ENCODE peak calls at places on chromosome 5, in ten cellular contexts. One of them, this sample, is unnamed.
A peak's percentile ranks its signal among the peaks of the same experiment; 100 is the strongest.

GRCh38 chr5:142782976-142783539 is 12.9 kb downstream of the ARHGAP26 start:
- DNase-seq in osteoblast: no peak
- DNase-seq in hepatocyte: no peak
- DNase-seq in psoas muscle: peak; percentile 69
- DNase-seq in adrenal gland: peak; percentile 29
- DNase-seq in epithelial cell of esophagus: no peak
- DNase-seq in neural progenitor cell: no peak
- DNase-seq in Caco-2: no peak
- DNase-seq in GM06990: no peak
- DNase-seq in Calu3: no peak
- DNase-seq in this sample: no peak

GRCh38 chr5:99122976-99123375 is 194.2 kb upstream of the CHD1 start:
- DNase-seq in GM06990: no peak
- DNase-seq in Calu3: no peak
- DNase-seq in Caco-2: no peak
- DNase-seq in adrenal gland: no peak
- DNase-seq in neural progenitor cell: no peak
- DNase-seq in epithelial cell of esophagus: peak; percentile 50
- DNase-seq in hepatocyte: no peak
- DNase-seq in osteoblast: no peak
- DNase-seq in psoas muscle: no peak
- DNase-seq in this sample: peak; percentile 47

GRCh38 chr5:14298126-14298847 is 155.1 kb downstream of the TRIO start:
- DNase-seq in neural progenitor cell: no peak
- DNase-seq in psoas muscle: no peak
- DNase-seq in Calu3: no peak
- DNase-seq in Caco-2: no peak
- DNase-seq in hepatocyte: no peak
- DNase-seq in adrenal gland: no peak
- DNase-seq in GM06990: no peak
- DNase-seq in osteoblast: no peak
- DNase-seq in epithelial cell of esophagus: peak; percentile 72
- DNase-seq in this sample: peak; percentile 70

GRCh38 chr5:30981576-30981975 is 211.9 kb upstream of the CDH6 start:
- DNase-seq in neural progenitor cell: no peak
- DNase-seq in Caco-2: no peak
- DNase-seq in hepatocyte: no peak
- DNase-seq in psoas muscle: no peak
- DNase-seq in adrenal gland: no peak
- DNase-seq in Calu3: no peak
- DNase-seq in epithelial cell of esophagus: no peak
- DNase-seq in GM06990: no peak
- DNase-seq in osteoblast: no peak
- DNase-seq in this sample: no peak

GRCh38 chr5:69030663-69031062 is 63.2 kb upstream of the SLC30A5 start:
- DNase-seq in psoas muscle: no peak
- DNase-seq in hepatocyte: no peak
- DNase-seq in neural progenitor cell: no peak
- DNase-seq in GM06990: no peak
- DNase-seq in adrenal gland: no peak
- DNase-seq in Calu3: no peak
- DNase-seq in epithelial cell of esophagus: no peak
- DNase-seq in osteoblast: no peak
- DNase-seq in Caco-2: no peak
- DNase-seq in this sample: no peak

GRCh38 chr5:67404261-67405100 is 207.9 kb upstream of the CD180 start:
- DNase-seq in hepatocyte: peak; percentile 53
- DNase-seq in psoas muscle: no peak
- DNase-seq in Calu3: no peak
- DNase-seq in osteoblast: peak; percentile 87
- DNase-seq in GM06990: no peak
- DNase-seq in adrenal gland: no peak
- DNase-seq in Caco-2: no peak
- DNase-seq in neural progenitor cell: no peak
- DNase-seq in epithelial cell of esophagus: peak; percentile 84
- DNase-seq in this sample: peak; percentile 89

GRCh38 chr5:34804913-34805312 is 34.1 kb upstream of the TTC23L start:
- DNase-seq in adrenal gland: no peak
- DNase-seq in Caco-2: no peak
- DNase-seq in psoas muscle: no peak
- DNase-seq in osteoblast: no peak
- DNase-seq in neural progenitor cell: no peak
- DNase-seq in hepatocyte: no peak
- DNase-seq in GM06990: no peak
- DNase-seq in Calu3: no peak
- DNase-seq in epithelial cell of esophagus: peak; percentile 14
- DNase-seq in this sample: no peak

GRCh38 chr5:142426676-142427364 is 102.0 kb upstream of the SPRY4 start:
- DNase-seq in epithelial cell of esophagus: no peak
- DNase-seq in osteoblast: peak; percentile 53
- DNase-seq in hepatocyte: no peak
- DNase-seq in Caco-2: no peak
- DNase-seq in psoas muscle: no peak
- DNase-seq in Calu3: no peak
- DNase-seq in neural progenitor cell: no peak
- DNase-seq in adrenal gland: no peak
- DNase-seq in GM06990: no peak
- DNase-seq in this sample: no peak

DNA sequence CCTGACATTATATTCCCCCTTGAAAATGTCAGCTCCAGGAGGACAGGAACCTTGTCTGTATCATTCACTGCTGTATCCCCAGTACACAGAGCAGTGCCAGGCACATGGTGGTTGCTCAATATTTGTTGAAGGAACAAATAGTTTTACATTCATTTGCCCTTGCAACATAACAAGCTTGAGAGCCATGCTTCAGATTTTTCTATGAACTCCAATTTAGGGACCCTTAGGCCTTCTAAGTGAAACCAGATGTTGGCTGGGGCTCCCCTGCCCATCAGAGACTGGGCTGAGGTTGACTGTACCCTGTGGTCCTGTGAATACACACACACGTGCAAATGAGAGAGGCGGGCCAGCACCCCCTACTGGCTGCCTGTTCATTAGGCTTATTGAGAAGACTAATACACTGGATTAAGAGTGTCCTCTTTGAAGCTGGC is 214.9 kb upstream of the WWC1 start:
- DNase-seq in psoas muscle: peak; percentile 56
- DNase-seq in hepatocyte: peak; percentile 56
- DNase-seq in epithelial cell of esophagus: peak; percentile 17
- DNase-seq in GM06990: no peak
- DNase-seq in Caco-2: no peak
- DNase-seq in Calu3: peak; percentile 57
- DNase-seq in neural progenitor cell: peak; percentile 73
- DNase-seq in adrenal gland: peak; percentile 36
- DNase-seq in osteoblast: no peak
- DNase-seq in this sample: no peak
- TF ChIP-seq CTCF in psoas muscle: no peak
- TF ChIP-seq CTCF in hepatocyte: peak; percentile 49
- TF ChIP-seq CTCF in epithelial cell of esophagus: no peak
- TF ChIP-seq CTCF in GM06990: peak; percentile 60
- TF ChIP-seq CTCF in Caco-2: peak; percentile 55
- TF ChIP-seq CTCF in Calu3: peak; percentile 71
- TF ChIP-seq CTCF in neural progenitor cell: peak; percentile 69
- TF ChIP-seq CTCF in adrenal gland: peak; percentile 16
- TF ChIP-seq CTCF in osteoblast: peak; percentile 69
- TF ChIP-seq CTCF in this sample: peak; percentile 30

GRCh38 chr5:37725185-37725584 is 114.7 kb downstream of the GDNF start:
- DNase-seq in adrenal gland: no peak
- DNase-seq in GM06990: no peak
- DNase-seq in epithelial cell of esophagus: no peak
- DNase-seq in osteoblast: no peak
- DNase-seq in Caco-2: no peak
- DNase-seq in neural progenitor cell: no peak
- DNase-seq in Calu3: no peak
- DNase-seq in psoas muscle: no peak
- DNase-seq in hepatocyte: no peak
- DNase-seq in this sample: no peak

GRCh38 chr5:37721447-37721871 is 118.4 kb downstream of the GDNF start:
- DNase-seq in adrenal gland: no peak
- DNase-seq in hepatocyte: no peak
- DNase-seq in neural progenitor cell: no peak
- DNase-seq in Calu3: no peak
- DNase-seq in Caco-2: no peak
- DNase-seq in psoas muscle: no peak
- DNase-seq in GM06990: peak; percentile 43
- DNase-seq in epithelial cell of esophagus: no peak
- DNase-seq in osteoblast: no peak
- DNase-seq in this sample: no peak

GRCh38 chr5:37724395-37725125 is 115.3 kb downstream of the GDNF start:
- DNase-seq in GM06990: no peak
- DNase-seq in epithelial cell of esophagus: no peak
- DNase-seq in psoas muscle: no peak
- DNase-seq in Calu3: no peak
- DNase-seq in neural progenitor cell: no peak
- DNase-seq in Caco-2: no peak
- DNase-seq in adrenal gland: no peak
- DNase-seq in hepatocyte: no peak
- DNase-seq in osteoblast: no peak
- DNase-seq in this sample: no peak

GRCh38 chr5:37722236-37723146 is 117.3 kb downstream of the GDNF start:
- DNase-seq in psoas muscle: no peak
- DNase-seq in epithelial cell of esophagus: peak; percentile 67
- DNase-seq in adrenal gland: no peak
- DNase-seq in Caco-2: no peak
- DNase-seq in Calu3: no peak
- DNase-seq in hepatocyte: peak; percentile 16
- DNase-seq in osteoblast: no peak
- DNase-seq in GM06990: peak; percentile 53
- DNase-seq in neural progenitor cell: no peak
- DNase-seq in this sample: peak; percentile 74

DNA sequence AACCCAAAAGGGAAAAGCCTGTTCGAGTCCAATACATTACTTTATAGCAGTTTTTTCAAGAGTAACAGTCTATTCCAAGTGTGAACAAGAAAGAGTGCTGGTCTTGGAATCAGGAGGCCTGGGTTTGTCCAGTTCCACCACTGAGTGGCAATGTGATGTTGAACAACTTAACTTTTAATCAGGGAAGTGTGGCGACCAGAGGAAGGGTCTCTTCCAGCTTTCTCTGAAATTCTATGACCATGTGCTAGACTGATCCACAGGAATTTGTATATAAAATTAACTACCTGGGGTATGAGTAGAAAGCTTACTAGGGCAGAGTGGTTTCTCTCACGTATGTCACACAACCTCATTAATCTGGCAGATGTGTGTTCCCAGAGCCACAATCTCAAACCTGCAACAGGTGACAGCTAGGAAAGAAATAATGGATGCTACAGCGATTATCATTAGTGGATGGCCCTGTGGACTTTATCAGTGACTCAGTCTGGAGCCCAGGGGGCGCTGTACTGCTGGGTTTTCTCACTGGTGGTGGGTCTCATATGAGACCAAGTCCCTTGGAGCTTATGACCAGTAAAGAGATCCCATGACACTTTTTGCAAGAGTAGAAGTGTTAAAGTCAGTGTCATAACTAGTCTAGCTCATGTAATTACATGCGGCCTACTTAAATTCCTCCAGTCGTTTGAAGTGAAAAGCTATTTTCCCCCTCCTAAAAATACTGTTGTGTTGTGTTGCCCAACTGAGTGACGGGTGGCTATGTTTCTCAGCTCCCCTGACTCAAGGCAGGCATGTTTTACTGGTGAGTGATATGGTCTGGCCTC is 116.5 kb downstream of the GDNF start:
- DNase-seq in hepatocyte: no peak
- DNase-seq in adrenal gland: no peak
- DNase-seq in Calu3: peak; percentile 38
- DNase-seq in psoas muscle: peak; percentile 82
- DNase-seq in osteoblast: no peak
- DNase-seq in Caco-2: peak; percentile 43
- DNase-seq in GM06990: no peak
- DNase-seq in neural progenitor cell: peak; percentile 59
- DNase-seq in epithelial cell of esophagus: peak; percentile 14
- DNase-seq in this sample: no peak
- TF ChIP-seq CTCF in hepatocyte: no peak
- TF ChIP-seq CTCF in adrenal gland: no peak
- TF ChIP-seq CTCF in Calu3: peak; percentile 41
- TF ChIP-seq CTCF in psoas muscle: peak; percentile 57
- TF ChIP-seq CTCF in osteoblast: peak; percentile 70
- TF ChIP-seq CTCF in Caco-2: peak; percentile 57
- TF ChIP-seq CTCF in GM06990: peak; percentile 57
- TF ChIP-seq CTCF in neural progenitor cell: peak; percentile 91
- TF ChIP-seq CTCF in epithelial cell of esophagus: peak; percentile 38
- TF ChIP-seq CTCF in this sample: peak; percentile 41

DNA sequence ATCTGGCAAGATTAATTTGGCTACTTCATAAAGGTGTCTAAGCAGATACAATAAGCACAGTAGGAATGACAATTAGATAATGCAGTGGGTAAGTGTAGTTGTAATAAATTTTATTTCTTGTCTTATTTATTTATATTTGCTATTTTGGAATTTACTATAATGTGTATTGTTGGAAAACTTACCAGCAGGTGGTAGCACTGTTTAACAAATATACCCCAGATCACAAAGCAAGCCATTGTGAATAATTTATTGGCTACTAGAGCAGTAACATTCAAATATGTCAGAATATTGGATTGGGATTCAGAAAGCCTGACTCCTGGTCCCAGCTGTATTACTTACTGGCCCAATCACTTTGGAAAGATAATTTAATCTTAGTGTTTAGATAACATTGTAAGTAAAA is 78.0 kb downstream of the ISOC1 start:
- DNase-seq in neural progenitor cell: peak; percentile 8
- DNase-seq in psoas muscle: no peak
- DNase-seq in GM06990: no peak
- DNase-seq in adrenal gland: no peak
- DNase-seq in osteoblast: no peak
- DNase-seq in epithelial cell of esophagus: peak; percentile 33
- DNase-seq in hepatocyte: peak; percentile 19
- DNase-seq in Caco-2: no peak
- DNase-seq in Calu3: peak; percentile 5
- DNase-seq in this sample: peak; percentile 29
- TF ChIP-seq CTCF in neural progenitor cell: no peak
- TF ChIP-seq CTCF in psoas muscle: no peak
- TF ChIP-seq CTCF in GM06990: no peak
- TF ChIP-seq CTCF in adrenal gland: peak; percentile 56
- TF ChIP-seq CTCF in osteoblast: no peak
- TF ChIP-seq CTCF in epithelial cell of esophagus: peak; percentile 12
- TF ChIP-seq CTCF in hepatocyte: peak; percentile 57
- TF ChIP-seq CTCF in Caco-2: no peak
- TF ChIP-seq CTCF in Calu3: no peak
- TF ChIP-seq CTCF in this sample: no peak

DNA sequence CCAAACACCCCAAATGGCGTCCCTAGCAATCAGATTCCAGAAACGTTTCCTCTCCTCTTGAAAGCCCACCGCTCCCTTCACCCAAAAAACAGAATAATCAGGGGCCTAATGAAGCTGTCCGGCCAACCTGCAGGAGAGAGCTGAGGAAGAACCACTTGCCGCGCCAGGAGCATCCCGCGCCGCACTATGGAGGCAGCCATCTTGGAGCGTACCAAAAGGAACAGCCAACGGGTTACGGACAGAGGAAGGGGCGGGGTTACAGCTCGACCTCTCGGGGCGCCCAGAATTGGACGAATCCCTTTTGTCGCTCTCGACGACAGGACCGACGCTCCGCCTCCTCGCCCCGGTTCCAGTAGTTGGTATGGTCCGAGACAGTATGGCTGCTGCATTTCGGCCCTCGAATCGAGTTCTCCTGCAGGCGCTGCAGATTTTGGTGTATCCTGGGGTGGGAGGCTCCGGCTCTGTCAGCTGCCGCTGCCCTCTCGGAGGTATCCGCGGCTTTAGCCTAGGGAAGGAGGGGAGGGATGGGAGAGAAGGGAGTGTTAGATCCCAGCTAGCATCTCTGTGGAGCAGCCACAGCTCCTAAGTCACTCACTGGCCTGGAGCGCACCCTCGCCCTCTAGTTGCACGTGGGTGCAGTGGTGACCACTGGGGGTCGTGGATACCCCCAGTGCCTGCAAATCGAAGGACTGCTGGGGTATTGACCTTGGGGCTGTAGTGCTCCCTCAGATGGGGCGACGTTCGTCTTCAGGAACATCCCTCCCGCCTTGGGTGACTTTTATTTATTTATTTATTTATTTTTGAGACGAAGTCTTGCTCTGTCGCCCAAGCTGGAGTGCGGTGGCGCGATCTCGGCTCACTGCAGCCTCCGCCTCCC is at the start of the genes MRPS27 and PTCD2:
- DNase-seq in Calu3: peak; percentile 96
- DNase-seq in epithelial cell of esophagus: peak; percentile 99
- DNase-seq in osteoblast: peak; percentile 97
- DNase-seq in neural progenitor cell: peak; percentile 99
- DNase-seq in adrenal gland: peak; percentile 98
- DNase-seq in GM06990: peak; percentile 94
- DNase-seq in psoas muscle: peak; percentile 98
- DNase-seq in hepatocyte: peak; percentile 99
- DNase-seq in Caco-2: peak; percentile 99
- DNase-seq in this sample: peak; percentile 93
- TF ChIP-seq CTCF in Calu3: no peak
- TF ChIP-seq CTCF in epithelial cell of esophagus: no peak
- TF ChIP-seq CTCF in osteoblast: peak; percentile 19
- TF ChIP-seq CTCF in neural progenitor cell: peak; percentile 41
- TF ChIP-seq CTCF in adrenal gland: peak; percentile 11
- TF ChIP-seq CTCF in GM06990: peak; percentile 40
- TF ChIP-seq CTCF in psoas muscle: no peak
- TF ChIP-seq CTCF in hepatocyte: peak; percentile 37
- TF ChIP-seq CTCF in Caco-2: peak; percentile 29
- TF ChIP-seq CTCF in this sample: peak; percentile 31